ENCODE peak calls at places on chromosomes 13 and 19, in nine cellular contexts. D is C1 segment of cervical spinal cord; S is AG09309; U is stimulated activated CD4-positive, alpha-beta T cell treated with anti-CD3 and anti-CD28 coated beads, Interleukin-4, amount 100 ng/mL, for 1 hour; H is naive thymus-derived CD4-positive, alpha-beta T cell; A is stimulated activated naive CD8-positive, alpha-beta T cell treated with anti-CD3 and anti-CD28 coated beads, Interleukin-15, Interleukin-2, amounts not matched to agents 100 U/mL and 50 U/mL, for 24 hours; W is head of caudate nucleus; X is activated CD4-positive, alpha-beta T cell treated with anti-CD3 and anti-CD28 coated beads for 36 hours; O is breast epithelium. P is an unnamed sample.

GRCh38 chr19:32343550-32344262 is 1.7 kb upstream of the ZNF507 start:
- DNase-seq in X (no peak), W (no peak), S (no peak), D (no peak), O (no peak), H (no peak), A (no peak), U (no peak), P (no peak)

GRCh38 chr13:41668130-41668757 is 210.9 kb downstream of the RGCC start:
- DNase-seq in A (no peak), U (no peak), X (peak), W (peak), O (peak), H (peak), D (peak), S (peak), P (no peak)

GRCh38 chr19:1068111-1069001 is 1.4 kb downstream of the ARHGAP45 start:
- DNase-seq in D (no peak), S (no peak), X (peak), A (peak), W (peak), U (peak), H (peak), O (no peak), P (no peak)

GRCh38 chr13:94351292-94352000 is 128.0 kb downstream of the DCT start:
- DNase-seq in H (no peak), A (no peak), W (no peak), D (no peak), U (no peak), X (peak), O (no peak), S (no peak), P (no peak)

GRCh38 chr13:68927387-68928026 is 1180.1 kb upstream of the ATXN8OS start:
- DNase-seq in S (no peak), U (no peak), W (no peak), H (no peak), D (no peak), X (no peak), O (no peak), A (no peak), P (no peak)

GRCh38 chr19:40530091-40530901 is 46.4 kb upstream of the SHKBP1 start:
- DNase-seq in X (peak), O (no peak), A (peak), U (no peak), H (peak), D (no peak), W (peak), S (no peak), P (no peak)

GRCh38 chr13:111202745-111203144 is 87.6 kb downstream of the ARHGEF7 start:
- DNase-seq in W (no peak), D (no peak), H (peak), U (no peak), S (peak), X (peak), A (no peak), O (no peak), P (no peak)

GRCh38 chr13:31045621-31046081 is 113.2 kb downstream of the TEX26 start:
- DNase-seq in O (no peak), D (no peak), U (peak), W (no peak), A (peak), S (peak), X (peak), H (peak), P (no peak)

GRCh38 chr19:49347835-49348234 is 12.6 kb downstream of the CD37 start:
- DNase-seq in H (no peak), O (no peak), D (no peak), A (no peak), W (peak), S (peak), X (peak), U (no peak), P (no peak)

GRCh38 chr13:23212621-23213020 is 31.8 kb downstream of the SGCG start:
- DNase-seq in A (no peak), D (no peak), S (no peak), U (no peak), H (no peak), O (no peak), W (no peak), X (no peak), P (no peak)

GRCh38 chr13:108276060-108276459 is 6.5 kb downstream of the TNFSF13B start:
- DNase-seq in S (no peak), H (no peak), X (no peak), W (no peak), D (no peak), O (no peak), A (no peak), U (no peak), P (no peak)

GRCh38 chr19:35349614-35350521 is 2.2 kb downstream of the FFAR1 start:
- DNase-seq in O (no peak), W (no peak), A (peak), X (no peak), D (no peak), S (no peak), H (no peak), U (no peak), P (no peak)

GRCh38 chr13:93709511-93710244 is 483.1 kb downstream of the GPC6 start:
- DNase-seq in D (no peak), A (no peak), S (no peak), X (no peak), U (no peak), W (no peak), H (no peak), O (no peak), P (no peak)

GRCh38 chr19:30029721-30030510 is 87.9 kb downstream of the URI1 start:
- DNase-seq in H (no peak), U (no peak), X (peak), D (no peak), S (peak), A (peak), W (no peak), O (no peak), P (no peak)

GRCh38 chr13:27830010-27830409 is 37.7 kb downstream of the GSX1 start:
- DNase-seq in D (no peak), X (peak), W (peak), O (no peak), S (no peak), H (peak), A (peak), U (peak), P (peak)

GRCh38 chr13:93767231-93767916 is 540.8 kb downstream of the GPC6 start:
- DNase-seq in H (no peak), W (no peak), D (no peak), U (no peak), X (no peak), O (no peak), S (no peak), A (no peak), P (no peak)

GRCh38 chr19:30622276-30622675 is 250.1 kb downstream of the ZNF536 start:
- DNase-seq in W (no peak), X (no peak), H (no peak), O (no peak), U (no peak), S (no peak), D (no peak), A (no peak), P (no peak)

GRCh38 chr13:46586766-46587509 is 34.0 kb downstream of the LRCH1 start:
- DNase-seq in U (no peak), D (no peak), W (no peak), H (no peak), X (no peak), A (no peak), O (no peak), S (no peak), P (no peak)

GRCh38 chr13:104414771-104415170 is 1348.6 kb upstream of the SLC10A2 start:
- DNase-seq in H (no peak), W (no peak), A (no peak), D (no peak), X (no peak), S (no peak), O (no peak), U (no peak), P (no peak)

GRCh38 chr13:85549819-85550218 is 249.4 kb downstream of the SLITRK6 start:
- DNase-seq in H (no peak), A (no peak), O (no peak), U (no peak), D (no peak), W (peak), X (no peak), S (no peak), P (no peak)

GRCh38 chr13:35723820-35724219 is 247.3 kb upstream of the MAB21L1 start:
- DNase-seq in X (no peak), H (no peak), U (no peak), A (no peak), O (no peak), W (no peak), D (no peak), S (no peak), P (no peak)

GRCh38 chr19:50668416-50669318 is 19.4 kb downstream of the C19orf81 start:
- DNase-seq in U (no peak), X (no peak), O (no peak), A (no peak), H (no peak), D (no peak), W (no peak), S (no peak), P (peak)

GRCh38 chr13:111115841-111116500 is 861 bp downstream of the ARHGEF7 start:
- DNase-seq in D (no peak), U (no peak), S (peak), W (peak), O (no peak), H (no peak), A (no peak), X (no peak), P (no peak)

GRCh38 chr19:3548594-3548993 is 8.8 kb downstream of the MFSD12 start:
- DNase-seq in D (peak), X (no peak), W (peak), A (no peak), H (no peak), O (no peak), U (no peak), S (no peak), P (no peak)

GRCh38 chr19:48152552-48152951 is 17.6 kb downstream of the LIG1 start:
- DNase-seq in U (peak), A (peak), D (peak), S (peak), W (peak), O (peak), H (peak), X (peak), P (peak)

GRCh38 chr19:9011875-9012274 is 1.7 kb upstream of the MUC16 start:
- DNase-seq in S (no peak), W (no peak), O (no peak), X (no peak), H (no peak), A (no peak), U (no peak), D (no peak), P (no peak)

GRCh38 chr13:80040977-80041310 is 300.0 kb downstream of the SPRY2 start:
- DNase-seq in U (no peak), D (no peak), W (no peak), O (no peak), A (no peak), X (no peak), H (no peak), S (no peak), P (no peak)